ENCODE peak calls at places on chromosomes 2 and 18, in six cellular contexts. C is HS-5, W is tibial nerve, T is kidney, V is NAMALWA, A is GM04504. H is an unnamed sample.

GRCh38 chr2:64331430-64331700 is 122.6 kb upstream of the LGALSL start:
- DNase-seq in V (no peak), C (no peak), A (no peak), T (no peak), W (no peak), H (no peak)

GRCh38 chr2:203444738-203445137 is 90.4 kb downstream of the RAPH1 start:
- DNase-seq in A (no peak), C (no peak), W (no peak), T (no peak), V (no peak), H (no peak)

GRCh38 chr2:36433311-36434217 is 78.0 kb downstream of the CRIM1 start:
- DNase-seq in T (no peak), W (peak), V (no peak), C (no peak), A (peak), H (no peak)

GRCh38 chr2:3627500-3628100 is 30.4 kb upstream of the ALLC start:
- DNase-seq in T (peak), W (no peak), A (no peak), C (no peak), V (no peak), H (no peak)

GRCh38 chr2:73987948-73988700 is 3.4 kb downstream of the TET3 start:
- DNase-seq in T (no peak), C (no peak), A (no peak), W (no peak), V (no peak), H (no peak)

GRCh38 chr18:10499230-10499629 is 26.6 kb upstream of the NAPG start:
- DNase-seq in T (no peak), W (no peak), C (no peak), V (no peak), A (no peak), H (no peak)

GRCh38 chr2:223601932-223602676 is at the start of gene SCG2:
- DNase-seq in V (peak), A (peak), W (peak), T (peak), C (no peak), H (peak)

GRCh38 chr2:180938419-180938818 is 42.0 kb upstream of the UBE2E3 start:
- DNase-seq in W (no peak), V (no peak), A (peak), C (peak), T (no peak), H (no peak)

GRCh38 chr2:23658466-23658942 is 268.4 kb downstream of the ATAD2B start:
- DNase-seq in C (no peak), W (no peak), A (no peak), T (peak), V (no peak), H (no peak)

GRCh38 chr2:161414385-161415040 is 1.6 kb upstream of the TBR1 start:
- DNase-seq in T (peak), C (no peak), W (no peak), V (no peak), A (no peak), H (no peak)

GRCh38 chr18:80126797-80127196 is 17.7 kb downstream of the ADNP2 start:
- DNase-seq in A (no peak), C (no peak), T (no peak), W (no peak), V (no peak), H (no peak)

GRCh38 chr2:11977766-11978524 is 231.5 kb downstream of the LPIN1 start:
- DNase-seq in A (no peak), W (no peak), V (no peak), T (no peak), C (no peak), H (no peak)

GRCh38 chr2:7813541-7814310 is 868.1 kb upstream of the ID2 start:
- DNase-seq in A (no peak), V (no peak), T (no peak), W (no peak), C (no peak), H (no peak)

GRCh38 chr2:171159326-171160118 is 1.2 kb downstream of the TLK1 start:
- DNase-seq in W (peak), T (peak), C (no peak), V (peak), A (peak), H (peak)

GRCh38 chr2:37870829-37871228 is 54.3 kb upstream of the RMDN2 start:
- DNase-seq in C (no peak), W (no peak), V (no peak), T (no peak), A (no peak), H (no peak)

GRCh38 chr2:180012523-180012922 is 5.4 kb upstream of the CWC22 start:
- DNase-seq in T (no peak), A (peak), C (peak), V (no peak), W (no peak), H (no peak)

GRCh38 chr18:78304199-78304826 is 675.3 kb upstream of the SALL3 start:
- DNase-seq in T (no peak), W (no peak), A (no peak), V (no peak), C (no peak), H (no peak)

GRCh38 chr2:161625314-161625919 is 1.2 kb downstream of the SLC4A10 start:
- DNase-seq in T (no peak), W (no peak), C (no peak), A (no peak), V (no peak), H (no peak)

GRCh38 chr2:201883970-201884369 is 77.6 kb downstream of the CDK15 start:
- DNase-seq in A (no peak), T (no peak), W (no peak), C (no peak), V (no peak), H (no peak)

GRCh38 chr2:169895294-169895985 is 68.2 kb downstream of the UBR3 start:
- DNase-seq in V (no peak), T (no peak), C (no peak), A (no peak), W (no peak), H (no peak)

GRCh38 chr2:241534701-241535375 is 23.7 kb upstream of the BOK start:
- DNase-seq in W (no peak), C (no peak), V (no peak), T (no peak), A (no peak), H (no peak)

GRCh38 chr2:159903404-159904126 is 105.6 kb upstream of the CD302 start:
- DNase-seq in V (peak), C (no peak), T (no peak), W (no peak), A (no peak), H (no peak)

GRCh38 chr2:237697586-237698337 is 70.4 kb downstream of the LRRFIP1 start:
- DNase-seq in V (no peak), C (no peak), A (no peak), T (peak), W (no peak), H (no peak)

GRCh38 chr2:188819781-188820180 is 154.4 kb upstream of the COL3A1 start:
- DNase-seq in V (no peak), T (no peak), C (no peak), W (no peak), A (no peak), H (no peak)

GRCh38 chr18:59273936-59274928 is 978 bp upstream of the RAX start:
- DNase-seq in V (no peak), T (peak), C (no peak), W (no peak), A (no peak), H (no peak)

GRCh38 chr2:48202863-48203642 is 296.8 kb upstream of the FBXO11 start:
- DNase-seq in V (no peak), C (no peak), T (no peak), A (no peak), W (no peak), H (no peak)

GRCh38 chr2:218718058-218718457 is 7.4 kb downstream of the TTLL4 start:
- DNase-seq in C (no peak), W (no peak), T (no peak), V (no peak), A (no peak), H (no peak)